ENCODE peak calls at places on chromosomes 11 and 22, in nine cellular contexts. L is cardiac muscle cell; V is activated CD4-positive, alpha-beta T cell treated with anti-CD3 and anti-CD28 coated beads, Interleukin-2, amount 50 U/mL, for 1 hour; O is stimulated activated CD8-positive, alpha-beta memory T cell treated with anti-CD3 and anti-CD28 coated beads, Interleukin-4, amount 100 ng/mL, for 1 hour; R is HT1080; G is stimulated activated naive CD8-positive, alpha-beta T cell treated with anti-CD3 and anti-CD28 coated beads, Interleukin-15, amount 100 ng/mL, for 72 hours; X is activated naive CD8-positive, alpha-beta T cell treated with anti-CD3 and anti-CD28 coated beads for 36 hours; M is endothelial cell; W is CD8-positive, alpha-beta memory T cell. A is an unnamed sample.
A peak's percentile ranks its signal among the peaks of the same experiment; 100 is the strongest.

GRCh38 chr11:127806486-127806885 is 780.9 kb downstream of the ETS1 start:
- DNase-seq in L (no peak), V (no peak), O (no peak), R (no peak), G (no peak), X (no peak), M (no peak), W (no peak), A (no peak)

GRCh38 chr22:46251266-46251665 is 1.2 kb upstream of the CDPF1 start:
- DNase-seq in L (no peak), V (no peak), O (no peak), R (no peak), G (no peak), X (no peak), M (no peak), W (no peak), A (no peak)

GRCh38 chr11:15769203-15769602 is 587.1 kb downstream of the SOX6 start:
- DNase-seq in L (no peak), V (no peak), O (no peak), R (no peak), G (no peak), X (no peak), M (no peak), W (no peak), A (no peak)

GRCh38 chr22:35192121-35192918 is 65.0 kb upstream of the HMGXB4 start:
- DNase-seq in L (no peak), V (no peak), O (no peak), R (peak; percentile 44), G (no peak), X (no peak), M (no peak), W (no peak), A (peak; percentile 49)

GRCh38 chr11:64259533-64260067 is 8.3 kb downstream of the PLCB3 start:
- DNase-seq in L (no peak), V (no peak), O (no peak), R (no peak), G (no peak), X (no peak), M (no peak), W (no peak), A (no peak)

GRCh38 chr11:3108183-3108721 is 51.0 kb upstream of the CARS1 start:
- DNase-seq in L (no peak), V (no peak), O (no peak), R (no peak), G (no peak), X (no peak), M (no peak), W (no peak), A (peak; percentile 73)

GRCh38 chr11:75325713-75326438 is 25.6 kb downstream of the ARRB1 start:
- DNase-seq in L (no peak), V (peak; percentile 15), O (no peak), R (peak; percentile 84), G (peak; percentile 70), X (peak; percentile 76), M (no peak), W (no peak), A (no peak)

GRCh38 chr11:9688716-9689511 is 25.0 kb downstream of the SWAP70 start:
- DNase-seq in L (peak; percentile 39), V (no peak), O (no peak), R (peak; percentile 88), G (no peak), X (peak; percentile 18), M (no peak), W (no peak), A (no peak)

GRCh38 chr22:24424901-24425775 is 2.3 kb upstream of the ADORA2A start:
- DNase-seq in L (no peak), V (no peak), O (no peak), R (no peak), G (no peak), X (no peak), M (no peak), W (no peak), A (no peak)